ENCODE peak calls at places on chromosomes 12 and 14, in seven cellular contexts. C, U, D, P, V, O and B are unnamed samples.
A peak's percentile ranks its signal among the peaks of the same experiment; 100 is the strongest.

GRCh38 chr12:21989819-21990412 is 48.7 kb upstream of the ABCC9 start:
- DNase-seq in U (no peak), P (peak; percentile 2), C (peak; percentile 30), O (peak; percentile 15), D (peak; percentile 1), V (no peak), B (no peak)

GRCh38 chr12:113246478-113247122 is 25.3 kb downstream of the TPCN1 start:
- DNase-seq in U (no peak), V (no peak), O (peak; percentile 83), P (no peak), D (no peak), C (no peak), B (no peak)

GRCh38 chr12:49883065-49883464 is 20.6 kb downstream of the FAIM2 start:
- DNase-seq in C (no peak), V (no peak), O (no peak), U (no peak), D (no peak), P (no peak), B (no peak)

GRCh38 chr14:38762436-38762835 is 340.6 kb downstream of the SEC23A start:
- DNase-seq in P (no peak), V (no peak), O (no peak), U (no peak), C (peak; percentile 48), D (peak; percentile 1), B (no peak)

GRCh38 chr14:100522616-100523021 is 64.6 kb downstream of the BEGAIN start:
- DNase-seq in U (no peak), P (no peak), O (no peak), D (no peak), C (peak; percentile 34), V (no peak), B (no peak)

GRCh38 chr14:103067231-103067954 is 10.0 kb upstream of the CDC42BPB start:
- DNase-seq in U (no peak), C (peak; percentile 55), O (no peak), P (peak; percentile 48), D (peak; percentile 48), V (no peak), B (no peak)

GRCh38 chr12:132162508-132163031 is 18.3 kb downstream of the NOC4L start:
- DNase-seq in V (no peak), D (peak; percentile 82), O (no peak), U (peak; percentile 44), C (peak; percentile 90), P (peak; percentile 94), B (peak; percentile 38)

GRCh38 chr14:54920052-54920451 is 17.4 kb upstream of the GCH1 start:
- DNase-seq in C (no peak), O (peak; percentile 27), V (no peak), D (no peak), U (no peak), P (no peak), B (no peak)

GRCh38 chr12:69332815-69333358 is 15.3 kb upstream of the LYZ start:
- DNase-seq in U (no peak), V (no peak), P (no peak), D (no peak), C (no peak), O (no peak), B (no peak)

GRCh38 chr12:125185740-125186470 is 120.7 kb downstream of the AACS start:
- DNase-seq in O (peak; percentile 79), V (peak; percentile 66), C (peak; percentile 92), U (no peak), D (peak; percentile 57), P (peak; percentile 54), B (no peak)

GRCh38 chr12:12533238-12533829 is 29.3 kb downstream of the DUSP16 start:
- DNase-seq in U (no peak), D (no peak), V (no peak), C (no peak), O (peak; percentile 43), P (no peak), B (no peak)

GRCh38 chr14:76995279-76996035 is 33.1 kb downstream of the IRF2BPL start:
- DNase-seq in V (no peak), D (no peak), U (no peak), P (no peak), O (no peak), C (no peak), B (no peak)

GRCh38 chr12:24979286-24979685 is 30.4 kb upstream of the BCAT1 start:
- DNase-seq in D (no peak), P (no peak), V (no peak), C (no peak), U (no peak), O (no peak), B (no peak)

GRCh38 chr12:102676812-102677211 is 196.4 kb upstream of the IGF1 start:
- DNase-seq in O (no peak), U (no peak), V (no peak), C (no peak), D (no peak), P (no peak), B (no peak)

GRCh38 chr12:124676725-124677462 is 109.5 kb upstream of the NCOR2 start:
- DNase-seq in O (no peak), D (no peak), C (no peak), U (no peak), V (no peak), P (no peak), B (no peak)

GRCh38 chr12:107598906-107599305 is 86.7 kb upstream of the PWP1 start:
- DNase-seq in V (no peak), D (no peak), O (no peak), P (no peak), C (no peak), U (no peak), B (no peak)

GRCh38 chr12:13799574-13799973 is 181.8 kb downstream of the GRIN2B start:
- DNase-seq in V (no peak), U (no peak), O (no peak), P (no peak), D (no peak), C (no peak), B (no peak)

GRCh38 chr12:72030272-72030671 is 91.6 kb downstream of the TPH2 start:
- DNase-seq in C (no peak), D (peak; percentile 61), O (no peak), P (no peak), U (no peak), V (no peak), B (no peak)

GRCh38 chr12:38610808-38611350 is 294.3 kb downstream of the ALG10B start:
- DNase-seq in P (no peak), U (no peak), D (no peak), C (no peak), O (no peak), V (no peak), B (no peak)

GRCh38 chr14:57060276-57060956 is 208.3 kb downstream of the EXOC5 start:
- DNase-seq in P (peak; percentile 16), U (no peak), D (no peak), C (no peak), O (no peak), V (no peak), B (no peak)

GRCh38 chr14:55433880-55434804 is 6.3 kb downstream of the TBPL2 start:
- DNase-seq in U (no peak), C (no peak), V (no peak), P (no peak), O (no peak), D (no peak), B (peak; percentile 15)

GRCh38 chr14:85471744-85472143 is 58.2 kb upstream of the FLRT2 start:
- DNase-seq in O (no peak), U (no peak), C (peak; percentile 64), P (no peak), D (peak; percentile 80), V (no peak), B (no peak)

GRCh38 chr14:24055971-24056799 is 4.4 kb downstream of the CARMIL3 start:
- DNase-seq in P (no peak), V (no peak), O (no peak), C (no peak), D (no peak), U (no peak), B (no peak)

GRCh38 chr12:103301642-103302620 is 193.8 kb downstream of the C12orf42 start:
- DNase-seq in C (no peak), D (no peak), P (no peak), O (no peak), U (no peak), V (no peak), B (no peak)

GRCh38 chr14:67420102-67420739 is 8.3 kb upstream of the PLEK2 start:
- DNase-seq in U (peak; percentile 52), V (no peak), P (no peak), D (no peak), O (no peak), C (no peak), B (peak; percentile 13)

GRCh38 chr14:41299924-41300323 is 306.8 kb upstream of the LRFN5 start:
- DNase-seq in C (no peak), P (no peak), U (no peak), V (no peak), D (no peak), O (no peak), B (no peak)

GRCh38 chr12:112170376-112170775 is 45.0 kb downstream of the TRAFD1 start:
- DNase-seq in U (no peak), C (peak; percentile 58), O (no peak), V (no peak), P (no peak), D (peak; percentile 36), B (peak; percentile 15)

GRCh38 chr12:53714004-53714403 is 13.2 kb downstream of the CALCOCO1 start:
- DNase-seq in D (no peak), O (no peak), C (no peak), P (no peak), U (no peak), V (no peak), B (no peak)

GRCh38 chr12:8677362-8677761 is 14.7 kb upstream of the MFAP5 start:
- DNase-seq in C (no peak), P (no peak), V (no peak), O (no peak), D (no peak), U (no peak), B (no peak)

GRCh38 chr12:67006612-67007011 is 262.5 kb upstream of the CAND1 start:
- DNase-seq in V (no peak), C (no peak), U (no peak), D (no peak), P (no peak), O (no peak), B (no peak)

GRCh38 chr14:51733147-51733546 is 81.4 kb downstream of the FRMD6 start:
- DNase-seq in O (no peak), P (no peak), D (no peak), V (no peak), U (no peak), C (no peak), B (no peak)

GRCh38 chr12:132272706-132273105 is 56.7 kb downstream of the GALNT9 start:
- DNase-seq in O (no peak), C (no peak), V (no peak), U (no peak), D (no peak), P (no peak), B (no peak)

GRCh38 chr12:27151479-27151878 is 69.1 kb upstream of the C12orf71 start:
- DNase-seq in D (no peak), P (no peak), U (no peak), C (no peak), V (no peak), O (no peak), B (no peak)

GRCh38 chr14:22887990-22888378 is 5.0 kb downstream of the REM2 start:
- DNase-seq in O (no peak), U (no peak), V (no peak), D (no peak), C (no peak), P (no peak), B (peak; percentile 49)

GRCh38 chr14:62181591-62181990 is 419.4 kb downstream of the SNAPC1 start:
- DNase-seq in V (no peak), P (peak; percentile 11), O (no peak), D (no peak), C (peak; percentile 15), U (no peak), B (no peak)